ENCODE peak calls at places on chromosomes 3 and 15, in ten cellular contexts. P, S, R, N, U, Q, A, G, D and H are unnamed samples.
A peak's percentile ranks its signal among the peaks of the same experiment; 100 is the strongest.

GRCh38 chr15:62606376-62607164 is 436.0 kb upstream of the TPM1 start:
- DNase-seq in P (no peak), S (no peak), R (no peak), N (no peak), U (no peak), Q (no peak), A (no peak), G (peak; percentile 35), D (peak; percentile 95), H (peak; percentile 65)

GRCh38 chr15:39596358-39597051 is 15.6 kb downstream of the THBS1 start:
- DNase-seq in P (no peak), S (no peak), R (no peak), N (no peak), U (no peak), Q (no peak), A (no peak), G (no peak), D (peak; percentile 14), H (no peak)

GRCh38 chr3:189824629-189825312 is 193.6 kb downstream of the TP63 start:
- DNase-seq in P (no peak), S (no peak), R (no peak), N (peak; percentile 32), U (no peak), Q (no peak), A (no peak), G (no peak), D (peak; percentile 32), H (peak; percentile 4)

GRCh38 chr3:35946121-35946856 is 307.0 kb downstream of the ARPP21 start:
- DNase-seq in P (no peak), S (no peak), R (peak; percentile 54), N (peak; percentile 30), U (no peak), Q (no peak), A (no peak), G (no peak), D (peak; percentile 7), H (no peak)

GRCh38 chr15:39622660-39623549 is 42.0 kb downstream of the THBS1 start:
- DNase-seq in P (no peak), S (no peak), R (no peak), N (peak; percentile 40), U (no peak), Q (no peak), A (no peak), G (no peak), D (no peak), H (no peak)

GRCh38 chr3:64355473-64355872 is 130.2 kb upstream of the PRICKLE2 start:
- DNase-seq in P (no peak), S (peak; percentile 61), R (peak; percentile 19), N (peak; percentile 29), U (no peak), Q (no peak), A (no peak), G (peak; percentile 28), D (peak; percentile 21), H (no peak)

GRCh38 chr15:82709081-82709420 is 624 bp downstream of the AP3B2 start:
- DNase-seq in P (no peak), S (peak; percentile 26), R (no peak), N (no peak), U (no peak), Q (no peak), A (no peak), G (no peak), D (no peak), H (no peak)

GRCh38 chr3:161545823-161546222 is 49.2 kb downstream of the OTOL1 start:
- DNase-seq in P (no peak), S (no peak), R (no peak), N (no peak), U (no peak), Q (no peak), A (no peak), G (no peak), D (no peak), H (no peak)

GRCh38 chr3:134923286-134923685 is 128.2 kb downstream of the EPHB1 start:
- DNase-seq in P (no peak), S (no peak), R (no peak), N (no peak), U (no peak), Q (no peak), A (no peak), G (no peak), D (no peak), H (no peak)

GRCh38 chr3:117630885-117631284 is 921.3 kb downstream of the TUSC7 start:
- DNase-seq in P (no peak), S (no peak), R (no peak), N (no peak), U (no peak), Q (no peak), A (no peak), G (no peak), D (no peak), H (peak; percentile 55)

GRCh38 chr3:135779590-135780235 is 185.8 kb upstream of the PPP2R3A start:
- DNase-seq in P (no peak), S (no peak), R (no peak), N (no peak), U (no peak), Q (no peak), A (no peak), G (no peak), D (no peak), H (no peak)

GRCh38 chr3:103052236-103052830 is 617.5 kb downstream of the ZPLD1 start:
- DNase-seq in P (peak; percentile 43), S (no peak), R (no peak), N (peak; percentile 6), U (no peak), Q (no peak), A (peak; percentile 64), G (peak; percentile 52), D (no peak), H (no peak)

GRCh38 chr3:37554364-37554763 is 307.3 kb upstream of the CTDSPL start:
- DNase-seq in P (no peak), S (peak; percentile 17), R (peak; percentile 41), N (no peak), U (no peak), Q (no peak), A (no peak), G (no peak), D (no peak), H (no peak)

GRCh38 chr15:31467361-31467760 is 140.7 kb downstream of the KLF13 start:
- DNase-seq in P (no peak), S (no peak), R (no peak), N (no peak), U (no peak), Q (no peak), A (no peak), G (no peak), D (no peak), H (no peak)

GRCh38 chr3:122945230-122945629 is 82.3 kb downstream of the SEMA5B start:
- DNase-seq in P (no peak), S (no peak), R (no peak), N (no peak), U (no peak), Q (no peak), A (no peak), G (no peak), D (no peak), H (no peak)

GRCh38 chr3:177731644-177732268 is 534.5 kb upstream of the TBL1XR1 start:
- DNase-seq in P (no peak), S (no peak), R (no peak), N (no peak), U (no peak), Q (no peak), A (no peak), G (no peak), D (peak; percentile 10), H (no peak)

GRCh38 chr15:85800460-85801123 is 5.9 kb upstream of the KLHL25 start:
- DNase-seq in P (peak; percentile 89), S (peak; percentile 90), R (no peak), N (peak; percentile 86), U (no peak), Q (no peak), A (peak; percentile 80), G (peak; percentile 96), D (peak; percentile 21), H (peak; percentile 88)

GRCh38 chr3:146166450-146167222 is 5.7 kb upstream of the PLOD2 start:
- DNase-seq in P (no peak), S (no peak), R (no peak), N (peak; percentile 25), U (no peak), Q (no peak), A (no peak), G (peak; percentile 21), D (peak; percentile 71), H (no peak)

GRCh38 chr3:130829575-130829947 is 64.3 kb upstream of the ATP2C1 start:
- DNase-seq in P (no peak), S (no peak), R (no peak), N (no peak), U (no peak), Q (no peak), A (no peak), G (no peak), D (no peak), H (no peak)

GRCh38 chr15:81091889-81092558 is 42.0 kb upstream of the CFAP161 start:
- DNase-seq in P (peak; percentile 63), S (peak; percentile 72), R (no peak), N (peak; percentile 70), U (no peak), Q (no peak), A (no peak), G (peak; percentile 81), D (peak; percentile 25), H (peak; percentile 80)
- H3K27ac ChIP-seq in P (peak overlapping the region; percentile 88), S (peak overlapping the region; percentile 84), R (no peak overlapping the region), N (peak overlapping the region; percentile 60), U (no peak overlapping the region), Q (no peak overlapping the region), A (peak overlapping the region; percentile 17), G (peak overlapping the region; percentile 42), D (no peak overlapping the region), H (peak overlapping the region; percentile 49)

DNA sequence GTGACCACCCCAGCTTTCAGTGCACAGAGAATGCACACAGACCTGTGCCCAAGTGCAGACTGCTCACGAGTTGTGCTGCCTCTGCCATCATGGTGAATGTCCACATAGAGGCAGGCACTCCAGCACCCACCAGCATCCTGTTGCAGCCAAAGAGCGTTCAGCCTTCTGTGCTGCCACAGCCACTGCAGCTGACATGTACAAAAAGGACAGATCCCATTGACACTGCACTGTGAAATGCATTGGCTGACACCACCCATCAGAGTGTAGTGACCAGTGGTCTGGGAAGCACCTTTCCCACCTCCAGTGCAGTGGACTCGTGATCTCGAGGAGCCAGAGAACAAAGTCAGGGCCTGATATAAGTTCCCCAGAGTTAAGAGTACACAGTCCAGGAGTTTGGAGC is 260.3 kb downstream of the RAP2B start:
- DNase-seq in P (no peak), S (no peak), R (no peak), N (no peak), U (no peak), Q (no peak), A (no peak), G (no peak), D (no peak), H (no peak)
- H3K27ac ChIP-seq in P (no peak overlapping the region), S (no peak overlapping the region), R (no peak overlapping the region), N (no peak overlapping the region), U (no peak overlapping the region), Q (no peak overlapping the region), A (no peak overlapping the region), G (no peak overlapping the region), D (no peak overlapping the region), H (no peak overlapping the region)

GRCh38 chr3:127543441-127543840 is 47.1 kb downstream of the TPRA1 start:
- DNase-seq in P (no peak), S (no peak), R (no peak), N (no peak), U (no peak), Q (no peak), A (no peak), G (no peak), D (no peak), H (no peak)
- H3K27ac ChIP-seq in P (no peak overlapping the region), S (peak overlapping the region; percentile 99), R (no peak overlapping the region), N (no peak overlapping the region), U (no peak overlapping the region), Q (no peak overlapping the region), A (peak overlapping the region; percentile 9), G (no peak overlapping the region), D (no peak overlapping the region), H (no peak overlapping the region)

GRCh38 chr15:58229297-58229768 is 91.2 kb downstream of the AQP9 start:
- DNase-seq in P (no peak), S (no peak), R (peak; percentile 26), N (no peak), U (no peak), Q (no peak), A (no peak), G (no peak), D (peak; percentile 4), H (peak; percentile 71)
- H3K27ac ChIP-seq in P (peak overlapping the region; percentile 86), S (no peak overlapping the region), R (no peak overlapping the region), N (no peak overlapping the region), U (no peak overlapping the region), Q (no peak overlapping the region), A (no peak overlapping the region), G (no peak overlapping the region), D (no peak overlapping the region), H (peak overlapping the region; percentile 79)